ENCODE peak calls at places on chromosomes 16 and 17, in seven cellular contexts. D is Daoy, S is esophagus squamous epithelium, W is endothelial cell, G is natural killer cell, P is ELF-1, Y is foreskin fibroblast. Z is an unnamed sample.

GRCh38 chr16:425082-425718 is at the start of gene RAB11FIP3:
- DNase-seq in D (peak), S (no peak), W (peak), G (peak), P (peak), Y (peak), Z (peak)

GRCh38 chr17:67007266-67007665 is 37.1 kb upstream of the CACNG1 start:
- DNase-seq in D (no peak), S (no peak), W (no peak), G (no peak), P (no peak), Y (no peak), Z (no peak)

GRCh38 chr17:49146620-49147306 is 14.2 kb downstream of the B4GALNT2 start:
- DNase-seq in D (peak), S (no peak), W (no peak), G (no peak), P (no peak), Y (peak), Z (peak)

GRCh38 chr16:53756329-53756996 is 52.5 kb downstream of the FTO start:
- DNase-seq in D (no peak), S (no peak), W (no peak), G (no peak), P (no peak), Y (no peak), Z (no peak)

GRCh38 chr16:11327277-11328171 is 17.7 kb upstream of the RMI2 start:
- DNase-seq in D (no peak), S (no peak), W (no peak), G (no peak), P (peak), Y (no peak), Z (no peak)

GRCh38 chr17:20156196-20157077 is 147.3 kb downstream of the SPECC1 start:
- DNase-seq in D (peak), S (no peak), W (peak), G (peak), P (no peak), Y (peak), Z (peak)

GRCh38 chr16:72723781-72724180 is 324.1 kb downstream of the ZFHX3 start:
- DNase-seq in D (no peak), S (no peak), W (no peak), G (no peak), P (no peak), Y (peak), Z (peak)

GRCh38 chr16:19212059-19212458 is 44.0 kb downstream of the SYT17 start:
- DNase-seq in D (no peak), S (no peak), W (no peak), G (no peak), P (no peak), Y (no peak), Z (no peak)

GRCh38 chr16:1037023-1037933 is 35.3 kb upstream of the SSTR5 start:
- DNase-seq in D (peak), S (no peak), W (no peak), G (no peak), P (no peak), Y (no peak), Z (peak)

GRCh38 chr17:38451840-38452529 is 23.7 kb downstream of the ARHGAP23 start:
- DNase-seq in D (peak), S (no peak), W (peak), G (no peak), P (peak), Y (peak), Z (peak)

GRCh38 chr17:75168998-75169397 is 13.8 kb downstream of the SUMO2 start:
- DNase-seq in D (no peak), S (no peak), W (no peak), G (no peak), P (no peak), Y (no peak), Z (no peak)

GRCh38 chr16:11001611-11002010 is 57.2 kb downstream of the CLEC16A start:
- DNase-seq in D (no peak), S (no peak), W (no peak), G (no peak), P (no peak), Y (no peak), Z (no peak)

GRCh38 chr17:62805234-62805633 is 2.9 kb downstream of the MARCHF10 start:
- DNase-seq in D (peak), S (no peak), W (no peak), G (no peak), P (no peak), Y (no peak), Z (no peak)

GRCh38 chr16:78437352-78437968 is 338.0 kb downstream of the WWOX start:
- DNase-seq in D (peak), S (no peak), W (peak), G (no peak), P (no peak), Y (peak), Z (peak)